ENCODE peak calls at places on chromosomes 3 and 15, in four cellular contexts. P is heart left ventricle, K is foreskin fibroblast, L is heart right ventricle. S is an unnamed sample.

GRCh38 chr3:149646181-149646766 is 11.6 kb downstream of the WWTR1 start:
- DNase-seq in P (no peak), K (peak), L (no peak), S (no peak)

GRCh38 chr3:196222876-196223595 is 6.7 kb downstream of the SLC51A start:
- DNase-seq in L (no peak), P (no peak), K (no peak), S (no peak)

GRCh38 chr3:7272203-7272602 is 411.3 kb downstream of the GRM7 start:
- DNase-seq in K (no peak), P (no peak), L (no peak), S (no peak)

GRCh38 chr15:82894971-82895520 is 57.5 kb downstream of the HOMER2 start:
- DNase-seq in L (no peak), P (no peak), K (no peak), S (no peak)

GRCh38 chr3:19825175-19825574 is 108.8 kb downstream of the EFHB start:
- DNase-seq in P (no peak), L (no peak), K (no peak), S (no peak)

GRCh38 chr3:17795733-17796132 is 53.3 kb upstream of the TBC1D5 start:
- DNase-seq in L (no peak), P (no peak), K (no peak), S (no peak)

GRCh38 chr3:114706591-114707224 is 412.9 kb downstream of the TIGIT start:
- DNase-seq in L (no peak), P (no peak), K (peak), S (no peak)

GRCh38 chr3:129530331-129530761 is 1.9 kb downstream of the RHO start:
- DNase-seq in K (peak), L (no peak), P (no peak), S (no peak)

GRCh38 chr3:112629425-112629824 is 11.5 kb downstream of the CCDC80 start:
- DNase-seq in K (peak), L (peak), P (no peak), S (peak)

GRCh38 chr15:44029940-44030568 is 165.0 kb downstream of the FRMD5 start:
- DNase-seq in P (no peak), K (peak), L (no peak), S (no peak)

GRCh38 chr3:81872566-81872965 is 111.1 kb upstream of the GBE1 start:
- DNase-seq in K (no peak), P (no peak), L (no peak), S (no peak)

GRCh38 chr3:187807086-187807862 is 62.0 kb upstream of the BCL6 start:
- DNase-seq in K (peak), P (no peak), L (no peak), S (no peak)

GRCh38 chr3:24222165-24222805 is 272.4 kb downstream of the THRB start:
- DNase-seq in L (no peak), P (no peak), K (peak), S (no peak)

GRCh38 chr3:71547254-71548198 is 36.0 kb downstream of the FOXP1 start:
- DNase-seq in P (no peak), K (peak), L (no peak), S (no peak)

GRCh38 chr3:189941125-189941524 is 179.6 kb downstream of the P3H2 start:
- DNase-seq in L (no peak), P (no peak), K (no peak), S (no peak)

GRCh38 chr15:101499863-101500713 is 10.6 kb upstream of the PCSK6 start:
- DNase-seq in P (peak), K (no peak), L (peak), S (peak)

GRCh38 chr15:66707310-66708160 is 5.5 kb downstream of the SMAD6 start:
- DNase-seq in K (peak), P (no peak), L (peak), S (no peak)

GRCh38 chr3:16048435-16049318 is 125.8 kb upstream of the GALNT15 start:
- DNase-seq in P (no peak), K (peak), L (no peak), S (no peak)

GRCh38 chr3:121574449-121574848 is 6.7 kb downstream of the ARGFX start:
- DNase-seq in K (no peak), L (no peak), P (no peak), S (no peak)

GRCh38 chr3:112967828-112968227 is 7.1 kb downstream of the CD200R1 start:
- DNase-seq in P (no peak), K (no peak), L (no peak), S (no peak)

GRCh38 chr15:80778964-80779657 is at the start of gene CEMIP:
- DNase-seq in P (peak), K (peak), L (peak), S (peak)

GRCh38 chr3:69888946-69889315 is 110.6 kb upstream of the SAMMSON start:
- DNase-seq in P (no peak), L (no peak), K (no peak), S (no peak)

GRCh38 chr15:40344631-40345120 is 3.9 kb upstream of the CCDC9B start:
- DNase-seq in L (peak), K (peak), P (peak), S (peak)

GRCh38 chr3:166734734-166735133 is 645.4 kb downstream of the ZBBX start:
- DNase-seq in P (no peak), K (no peak), L (no peak), S (no peak)

GRCh38 chr3:12810013-12810780 is 13.7 kb downstream of the CAND2 start:
- DNase-seq in P (peak), K (peak), L (peak), S (peak)

GRCh38 chr3:49020335-49021212 is 1.3 kb upstream of the NDUFAF3 start:
- DNase-seq in P (peak), K (no peak), L (peak), S (peak)

GRCh38 chr3:127464642-127465041 is 125.9 kb downstream of the TPRA1 start:
- DNase-seq in L (no peak), P (no peak), K (no peak), S (no peak)

GRCh38 chr3:45434996-45435395 is 46.6 kb downstream of the LARS2 start:
- DNase-seq in P (no peak), K (no peak), L (no peak), S (no peak)

GRCh38 chr15:33226559-33227181 is 32.2 kb upstream of the FMN1 start:
- DNase-seq in L (no peak), K (no peak), P (no peak), S (no peak)

GRCh38 chr15:66294157-66294931 is 976 bp downstream of the DIS3L start:
- DNase-seq in K (peak), L (no peak), P (no peak), S (no peak)